ENCODE peak calls at places on chromosomes 2 and 18, in nine cellular contexts. B is cardiac muscle cell, S is lower lobe of right lung, A is heart left ventricle, N is AG04450, L is stomach, P is tibial nerve, Y is right cardiac atrium, X is fibroblast of lung. K is an unnamed sample.

GRCh38 chr2:24492283-24493272 is 1.5 kb downstream of the NCOA1 start:
- DNase-seq in B (peak; percentile 50), S (no peak), A (no peak), N (no peak), L (no peak), P (peak; percentile 41), Y (peak; percentile 37), X (peak; percentile 51), K (no peak)

GRCh38 chr2:57849843-57850242 is 196.8 kb upstream of the VRK2 start:
- DNase-seq in B (no peak), S (no peak), A (no peak), N (no peak), L (no peak), P (no peak), Y (no peak), X (no peak), K (no peak)

GRCh38 chr2:28576714-28577113 is 80.9 kb downstream of the PLB1 start:
- DNase-seq in B (no peak), S (no peak), A (no peak), N (no peak), L (no peak), P (no peak), Y (no peak), X (no peak), K (no peak)

GRCh38 chr18:47253101-47253654 is 1.7 kb upstream of the SKOR2 start:
- DNase-seq in B (no peak), S (no peak), A (no peak), N (no peak), L (no peak), P (no peak), Y (no peak), X (no peak), K (no peak)

GRCh38 chr18:35938158-35938557 is 34.3 kb upstream of the RMP24 start:
- DNase-seq in B (peak; percentile 31), S (no peak), A (no peak), N (no peak), L (no peak), P (no peak), Y (no peak), X (peak; percentile 16), K (no peak)

GRCh38 chr2:200592414-200593075 is 6.7 kb downstream of the AOX1 start:
- DNase-seq in B (peak; percentile 79), S (no peak), A (no peak), N (no peak), L (no peak), P (no peak), Y (no peak), X (peak; percentile 71), K (no peak)

GRCh38 chr2:20156826-20157605 is 67.9 kb downstream of the SDC1 start:
- DNase-seq in B (no peak), S (no peak), A (no peak), N (no peak), L (no peak), P (no peak), Y (no peak), X (no peak), K (no peak)

GRCh38 chr2:43269074-43269572 is 42.7 kb upstream of the ZFP36L2 start:
- DNase-seq in B (peak; percentile 98), S (peak; percentile 76), A (peak; percentile 91), N (peak; percentile 92), L (peak; percentile 59), P (peak; percentile 81), Y (peak; percentile 96), X (peak; percentile 100), K (peak; percentile 98)

GRCh38 chr2:191020742-191021381 is 6.9 kb upstream of the STAT1 start:
- DNase-seq in B (peak; percentile 88), S (no peak), A (no peak), N (peak; percentile 65), L (peak; percentile 36), P (peak; percentile 45), Y (peak; percentile 43), X (peak; percentile 91), K (peak; percentile 79)

GRCh38 chr18:80200932-80201672 is 46.2 kb downstream of the PARD6G start:
- DNase-seq in B (no peak), S (no peak), A (no peak), N (no peak), L (no peak), P (no peak), Y (no peak), X (no peak), K (peak; percentile 47)

GRCh38 chr2:31901900-31902299 is 108.9 kb downstream of the MEMO1 start:
- DNase-seq in B (no peak), S (no peak), A (no peak), N (no peak), L (no peak), P (no peak), Y (no peak), X (no peak), K (no peak)

DNA sequence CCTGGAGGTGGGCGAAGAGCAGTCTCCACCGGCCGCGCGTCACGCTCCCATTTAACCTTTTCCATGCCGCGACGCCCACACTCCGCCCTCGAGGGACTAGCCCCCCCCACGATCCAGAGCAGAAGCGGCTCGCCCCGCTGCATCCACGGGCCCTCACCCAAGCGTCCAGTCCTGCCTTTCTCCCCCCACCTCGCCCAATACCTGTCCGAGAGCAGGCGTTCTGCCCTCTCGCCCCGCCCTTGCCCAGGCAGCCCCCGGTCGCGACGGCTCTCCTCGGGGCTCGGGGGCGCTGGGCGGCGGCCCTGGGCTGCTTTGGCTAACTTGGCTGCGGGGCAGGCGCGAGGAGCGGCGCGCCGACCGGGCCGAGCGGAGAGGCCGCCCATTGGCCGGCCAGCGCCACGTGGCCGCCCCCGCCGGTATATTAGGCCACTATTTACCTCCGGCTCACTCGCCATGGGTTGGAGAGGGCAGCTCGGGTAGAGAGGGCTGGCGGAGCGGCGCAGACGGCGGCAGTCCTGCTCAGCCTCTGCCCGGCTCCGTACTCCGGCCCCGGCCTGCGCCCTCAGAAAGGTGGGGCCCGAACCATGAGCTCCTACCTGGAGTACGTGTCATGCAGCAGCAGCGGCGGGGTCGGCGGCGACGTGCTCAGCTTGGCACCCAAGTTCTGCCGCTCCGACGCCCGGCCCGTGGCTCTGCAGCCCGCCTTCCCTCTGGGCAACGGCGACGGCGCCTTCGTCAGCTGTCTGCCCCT is at the start of gene HOXD1:
- DNase-seq in B (no peak), S (peak; percentile 78), A (peak; percentile 70), N (no peak), L (no peak), P (no peak), Y (peak; percentile 60), X (no peak), K (no peak)
- H3K27me3 ChIP-seq in B (peaks cover 100% of the 10 kb centered on the region), S (peaks cover 71% of the 10 kb centered on the region), A (peaks cover 100% of the 10 kb centered on the region), N (peaks cover 48% of the 10 kb centered on the region), L (peaks cover 100% of the 10 kb centered on the region), P (no peaks in the 10 kb centered on the region), Y (peaks cover 12% of the 10 kb centered on the region), X (peaks cover 35% of the 10 kb centered on the region), K (peaks cover 30% of the 10 kb centered on the region)

DNA sequence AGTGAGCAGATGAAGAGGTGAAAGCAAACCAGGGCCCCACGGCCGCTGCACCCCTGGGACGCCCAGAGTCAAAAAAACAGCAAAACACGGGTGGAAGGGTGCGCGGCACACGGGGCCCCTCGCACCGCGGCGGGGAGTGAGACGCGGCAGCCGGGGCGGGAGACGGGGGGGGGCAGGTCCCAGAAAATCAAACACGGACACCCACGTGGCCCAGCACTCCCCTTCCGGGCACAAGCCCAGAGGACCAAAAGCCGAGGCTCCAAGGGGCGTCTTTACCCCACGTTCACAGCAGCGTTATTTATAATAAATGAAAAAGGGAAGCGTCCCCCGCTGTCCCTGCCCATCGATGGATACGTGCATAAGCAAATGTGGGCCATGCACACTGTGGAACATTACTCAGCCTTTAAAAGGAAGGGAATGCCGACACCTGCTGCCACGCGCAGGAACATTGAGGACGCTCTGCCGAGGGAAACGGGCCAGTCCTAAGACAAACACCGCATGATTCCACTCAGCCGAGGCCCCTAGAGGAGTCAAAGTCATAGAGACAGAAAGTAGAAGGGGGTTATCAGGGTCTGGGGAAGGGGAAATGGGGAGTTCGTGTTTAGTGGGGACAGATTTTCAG is 677 bp upstream of the COPS9 start:
- DNase-seq in B (no peak), S (no peak), A (no peak), N (no peak), L (no peak), P (no peak), Y (no peak), X (no peak), K (no peak)
- H3K27ac ChIP-seq in B (no peak overlapping the region), S (peak overlapping the region; percentile 77), A (peak overlapping the region; percentile 63), N (no peak overlapping the region), L (peak overlapping the region; percentile 86), P (peak overlapping the region; percentile 88), Y (peak overlapping the region; percentile 63), X (no peak overlapping the region), K (peak overlapping the region; percentile 69)

DNA sequence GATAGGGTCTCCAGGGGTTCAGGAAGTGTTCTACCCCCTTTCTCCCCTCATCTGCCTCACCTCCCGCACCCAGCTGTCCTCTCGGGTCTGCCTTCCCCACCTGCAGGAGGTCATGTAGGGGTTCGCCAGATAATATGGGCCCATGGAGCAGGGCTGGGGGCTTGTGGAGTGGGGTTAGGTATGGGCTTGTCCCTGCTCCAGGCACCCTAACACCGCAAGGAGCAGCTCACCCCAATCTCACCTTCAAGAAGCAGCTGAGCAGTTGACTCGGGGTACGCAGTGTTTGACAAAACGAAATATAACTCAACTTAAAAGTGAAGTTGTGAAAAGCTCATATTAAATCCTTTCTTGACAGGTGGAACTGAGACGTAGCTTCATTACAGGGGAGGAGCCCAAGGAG is 99.6 kb downstream of the CTIF start:
- DNase-seq in B (no peak), S (no peak), A (no peak), N (no peak), L (no peak), P (no peak), Y (no peak), X (no peak), K (no peak)
- H3K4me3 ChIP-seq in B (no peak overlapping the region), S (no peak overlapping the region), A (no peak overlapping the region), N (no peak overlapping the region), L (no peak overlapping the region), P (no peak overlapping the region), Y (no peak overlapping the region), X (no peak overlapping the region), K (no peak overlapping the region)

DNA sequence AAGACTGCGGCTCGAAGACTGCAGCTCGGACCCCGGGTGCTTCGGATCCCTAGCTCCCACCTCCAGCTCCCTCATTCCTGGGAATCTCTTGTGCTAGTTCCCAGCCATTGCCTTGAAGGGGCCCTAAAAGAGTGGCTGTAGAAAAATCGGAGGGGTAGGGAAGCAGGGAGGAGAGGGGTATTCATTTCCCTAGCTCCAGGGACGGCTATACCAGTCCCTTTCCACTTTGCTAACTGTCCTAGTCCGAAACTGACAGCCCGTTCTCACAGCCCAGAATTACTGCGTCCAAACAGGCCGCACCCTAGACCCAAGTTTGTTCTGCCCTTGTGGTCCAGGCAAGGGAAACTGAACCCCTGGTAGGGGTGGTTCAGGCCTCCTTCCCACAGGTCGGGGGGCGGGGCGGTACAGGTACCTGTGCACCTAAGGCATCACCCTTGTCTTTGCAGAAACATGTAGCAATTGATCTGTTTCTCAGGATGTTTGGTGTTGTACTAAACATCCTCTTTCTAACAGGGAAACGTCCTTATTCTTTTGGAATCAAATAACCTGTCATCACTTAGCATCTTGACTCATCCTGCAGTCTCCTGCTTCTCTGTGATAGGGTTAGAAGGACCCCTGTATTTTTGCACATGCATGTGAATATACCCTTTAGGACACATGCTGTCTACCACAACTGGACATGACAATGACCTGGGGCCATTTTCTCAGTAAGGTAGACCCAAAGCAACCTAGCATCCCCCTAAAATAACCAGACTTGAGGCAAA is 4.0 kb downstream of the EMX1 start:
- DNase-seq in B (no peak), S (no peak), A (no peak), N (no peak), L (peak; percentile 23), P (no peak), Y (no peak), X (no peak), K (no peak)
- H3K27me3 ChIP-seq in B (peaks cover 100% of the 10 kb centered on the region), S (peaks cover 98% of the 10 kb centered on the region), A (peaks cover 100% of the 10 kb centered on the region), N (peaks cover 92% of the 10 kb centered on the region), L (peaks cover 100% of the 10 kb centered on the region), P (peaks cover 5% of the 10 kb centered on the region), Y (no peaks in the 10 kb centered on the region), X (peaks cover 90% of the 10 kb centered on the region), K (peaks cover 59% of the 10 kb centered on the region)